ENCODE peak calls at places on chromosomes 12 and 14, in eight cellular contexts. A is gastrocnemius medialis, P is Calu3, K is A673, X is HEK293T, H is ovary, U is NCI-H1694 treated with DMSO at 0.1 percent for 48 hours, B is epithelial cell of prostate. O is an unnamed sample.

GRCh38 chr12:62899568-62900390 is 35.2 kb downstream of the PPM1H start:
- DNase-seq in A (no peak), P (no peak), K (no peak), X (no peak), H (no peak), U (no peak), B (no peak), O (no peak)

GRCh38 chr12:77751939-77752338 is 78.8 kb upstream of the NAV3 start:
- DNase-seq in A (no peak), P (no peak), K (no peak), X (no peak), H (no peak), U (no peak), B (no peak), O (no peak)

GRCh38 chr12:113894717-113895116 is 71.4 kb downstream of the RBM19 start:
- DNase-seq in A (no peak), P (no peak), K (no peak), X (no peak), H (no peak), U (no peak), B (no peak), O (no peak)

GRCh38 chr12:12016284-12017100 is 54.2 kb upstream of the BCL2L14 start:
- DNase-seq in A (no peak), P (no peak), K (no peak), X (no peak), H (no peak), U (no peak), B (no peak), O (no peak)

GRCh38 chr12:123696641-123697040 is 15.5 kb upstream of the ATP6V0A2 start:
- DNase-seq in A (no peak), P (no peak), K (no peak), X (no peak), H (no peak), U (no peak), B (no peak), O (no peak)

GRCh38 chr12:65606008-65606766 is 218.1 kb upstream of the HMGA2 start:
- DNase-seq in A (no peak), P (no peak), K (peak; percentile 83), X (peak; percentile 67), H (no peak), U (no peak), B (no peak), O (peak; percentile 86)

GRCh38 chr12:57694459-57695019 is 607 bp downstream of the OS9 start:
- DNase-seq in A (no peak), P (peak; percentile 23), K (no peak), X (no peak), H (no peak), U (no peak), B (no peak), O (peak; percentile 14)

GRCh38 chr12:8996682-8997405 is 7.5 kb downstream of the KLRG1 start:
- DNase-seq in A (no peak), P (no peak), K (no peak), X (no peak), H (no peak), U (no peak), B (peak; percentile 26), O (no peak)

GRCh38 chr12:15751741-15752140 is 37.4 kb downstream of the EPS8 start:
- DNase-seq in A (no peak), P (no peak), K (peak; percentile 53), X (no peak), H (no peak), U (no peak), B (no peak), O (no peak)

GRCh38 chr12:90102957-90103652 is 394.5 kb upstream of the ATP2B1 start:
- DNase-seq in A (no peak), P (peak; percentile 12), K (peak; percentile 56), X (peak; percentile 43), H (no peak), U (peak; percentile 9), B (no peak), O (peak; percentile 51)

GRCh38 chr12:51364026-51364425 is 17.5 kb upstream of the CELA1 start:
- DNase-seq in A (no peak), P (no peak), K (no peak), X (no peak), H (no peak), U (no peak), B (no peak), O (no peak)

GRCh38 chr14:70882771-70883492 is 24.3 kb upstream of the PCNX1 start:
- DNase-seq in A (peak; percentile 17), P (no peak), K (peak; percentile 98), X (no peak), H (no peak), U (no peak), B (no peak), O (no peak)

GRCh38 chr14:81465507-81466228 is 65.5 kb upstream of the STON2 start:
- DNase-seq in A (no peak), P (no peak), K (no peak), X (no peak), H (no peak), U (no peak), B (no peak), O (no peak)

GRCh38 chr14:78486081-78486480 is 315.9 kb downstream of the NRXN3 start:
- DNase-seq in A (no peak), P (no peak), K (no peak), X (no peak), H (no peak), U (no peak), B (no peak), O (no peak)

GRCh38 chr14:65927871-65928270 is 515.3 kb downstream of the FUT8 start:
- DNase-seq in A (no peak), P (peak; percentile 6), K (no peak), X (no peak), H (no peak), U (no peak), B (no peak), O (no peak)

GRCh38 chr14:93132472-93133065 is 16.8 kb upstream of the ITPK1 start:
- DNase-seq in A (no peak), P (peak; percentile 41), K (no peak), X (peak; percentile 50), H (no peak), U (peak; percentile 68), B (no peak), O (peak; percentile 35)